ENCODE peak calls at places on chromosomes 3 and 15, in six cellular contexts. One of them, this sample, is unnamed. For H3K4me1, the result is how much of the 10 kb centered on the place peaks cover.

GRCh38 chr3:190911382-190911781 is 48.9 kb upstream of the GMNC start:
- DNase-seq in gastrocnemius medialis: no peak
- DNase-seq in stomach: no peak
- DNase-seq in HCT116: peak
- DNase-seq in tibial nerve: no peak
- DNase-seq in keratinocyte: no peak
- DNase-seq in this sample: no peak

GRCh38 chr3:7290062-7290825 is 429.3 kb downstream of the GRM7 start:
- DNase-seq in tibial nerve: no peak
- DNase-seq in stomach: no peak
- DNase-seq in HCT116: no peak
- DNase-seq in keratinocyte: no peak
- DNase-seq in gastrocnemius medialis: no peak
- DNase-seq in this sample: no peak

GRCh38 chr3:194447161-194447560 is 39.6 kb downstream of the ATP13A3 start:
- DNase-seq in gastrocnemius medialis: no peak
- DNase-seq in stomach: peak
- DNase-seq in HCT116: no peak
- DNase-seq in tibial nerve: no peak
- DNase-seq in keratinocyte: no peak
- DNase-seq in this sample: no peak

GRCh38 chr3:96863129-96863740 is 48.8 kb downstream of the EPHA6 start:
- DNase-seq in stomach: no peak
- DNase-seq in HCT116: no peak
- DNase-seq in keratinocyte: no peak
- DNase-seq in gastrocnemius medialis: no peak
- DNase-seq in tibial nerve: no peak
- DNase-seq in this sample: peak

GRCh38 chr3:127632035-127632434 is 3.0 kb downstream of the PODXL2 start:
- DNase-seq in tibial nerve: no peak
- DNase-seq in stomach: no peak
- DNase-seq in gastrocnemius medialis: no peak
- DNase-seq in keratinocyte: no peak
- DNase-seq in HCT116: no peak
- DNase-seq in this sample: no peak

GRCh38 chr3:16407365-16407764 is 106.1 kb downstream of the RFTN1 start:
- DNase-seq in gastrocnemius medialis: no peak
- DNase-seq in stomach: no peak
- DNase-seq in HCT116: no peak
- DNase-seq in tibial nerve: no peak
- DNase-seq in keratinocyte: no peak
- DNase-seq in this sample: no peak

GRCh38 chr15:91047545-91048199 is 25.3 kb upstream of the VPS33B start:
- DNase-seq in gastrocnemius medialis: no peak
- DNase-seq in HCT116: no peak
- DNase-seq in stomach: no peak
- DNase-seq in tibial nerve: no peak
- DNase-seq in keratinocyte: no peak
- DNase-seq in this sample: no peak

GRCh38 chr3:42052867-42053351 is 38.2 kb upstream of the TRAK1 start:
- DNase-seq in HCT116: no peak
- DNase-seq in stomach: no peak
- DNase-seq in gastrocnemius medialis: no peak
- DNase-seq in tibial nerve: no peak
- DNase-seq in keratinocyte: no peak
- DNase-seq in this sample: no peak

GRCh38 chr15:88982304-88982945 is 69.2 kb upstream of the MFGE8 start:
- DNase-seq in gastrocnemius medialis: peak
- DNase-seq in tibial nerve: peak
- DNase-seq in keratinocyte: no peak
- DNase-seq in HCT116: no peak
- DNase-seq in stomach: no peak
- DNase-seq in this sample: no peak

GRCh38 chr15:31300208-31300661 is 26.4 kb upstream of the KLF13 start:
- DNase-seq in gastrocnemius medialis: no peak
- DNase-seq in keratinocyte: no peak
- DNase-seq in stomach: no peak
- DNase-seq in HCT116: no peak
- DNase-seq in tibial nerve: no peak
- DNase-seq in this sample: no peak

GRCh38 chr15:48641416-48641815 is 4.1 kb downstream of the FBN1 start:
- DNase-seq in stomach: no peak
- DNase-seq in keratinocyte: no peak
- DNase-seq in HCT116: no peak
- DNase-seq in tibial nerve: no peak
- DNase-seq in gastrocnemius medialis: no peak
- DNase-seq in this sample: no peak

GRCh38 chr3:16369885-16370284 is 104.9 kb downstream of the OXNAD1 start:
- DNase-seq in HCT116: no peak
- DNase-seq in tibial nerve: no peak
- DNase-seq in keratinocyte: no peak
- DNase-seq in stomach: no peak
- DNase-seq in gastrocnemius medialis: no peak
- DNase-seq in this sample: no peak

GRCh38 chr15:74983725-74984231 is 11.6 kb upstream of the SCAMP5 start:
- DNase-seq in tibial nerve: no peak
- DNase-seq in stomach: no peak
- DNase-seq in gastrocnemius medialis: no peak
- DNase-seq in HCT116: no peak
- DNase-seq in keratinocyte: no peak
- DNase-seq in this sample: no peak

GRCh38 chr15:63079938-63080626 is 37.5 kb downstream of the TPM1 start:
- DNase-seq in keratinocyte: no peak
- DNase-seq in gastrocnemius medialis: peak
- DNase-seq in HCT116: peak
- DNase-seq in tibial nerve: no peak
- DNase-seq in stomach: no peak
- DNase-seq in this sample: no peak

GRCh38 chr3:45487508-45487907 is 99.1 kb downstream of the LARS2 start:
- DNase-seq in tibial nerve: no peak
- DNase-seq in gastrocnemius medialis: no peak
- DNase-seq in HCT116: no peak
- DNase-seq in keratinocyte: no peak
- DNase-seq in stomach: no peak
- DNase-seq in this sample: no peak

GRCh38 chr3:45482829-45483228 is 94.5 kb downstream of the LARS2 start:
- DNase-seq in tibial nerve: no peak
- DNase-seq in stomach: no peak
- DNase-seq in HCT116: no peak
- DNase-seq in keratinocyte: no peak
- DNase-seq in gastrocnemius medialis: no peak
- DNase-seq in this sample: no peak

GRCh38 chr3:45488581-45488980 is 100.2 kb downstream of the LARS2 start:
- DNase-seq in stomach: no peak
- DNase-seq in keratinocyte: no peak
- DNase-seq in gastrocnemius medialis: no peak
- DNase-seq in tibial nerve: no peak
- DNase-seq in HCT116: no peak
- DNase-seq in this sample: no peak

GRCh38 chr3:45486926-45487325 is 98.5 kb downstream of the LARS2 start:
- DNase-seq in HCT116: no peak
- DNase-seq in gastrocnemius medialis: no peak
- DNase-seq in keratinocyte: no peak
- DNase-seq in stomach: no peak
- DNase-seq in tibial nerve: no peak
- DNase-seq in this sample: no peak

GRCh38 chr3:45486136-45486535 is 97.8 kb downstream of the LARS2 start:
- DNase-seq in HCT116: no peak
- DNase-seq in keratinocyte: no peak
- DNase-seq in gastrocnemius medialis: no peak
- DNase-seq in stomach: no peak
- DNase-seq in tibial nerve: no peak
- DNase-seq in this sample: no peak
- H3K27ac ChIP-seq in HCT116: no peak
- H3K27ac ChIP-seq in keratinocyte: peak
- H3K27ac ChIP-seq in gastrocnemius medialis: no peak
- H3K27ac ChIP-seq in stomach: no peak
- H3K27ac ChIP-seq in tibial nerve: no peak
- H3K27ac ChIP-seq in this sample: no peak

DNA sequence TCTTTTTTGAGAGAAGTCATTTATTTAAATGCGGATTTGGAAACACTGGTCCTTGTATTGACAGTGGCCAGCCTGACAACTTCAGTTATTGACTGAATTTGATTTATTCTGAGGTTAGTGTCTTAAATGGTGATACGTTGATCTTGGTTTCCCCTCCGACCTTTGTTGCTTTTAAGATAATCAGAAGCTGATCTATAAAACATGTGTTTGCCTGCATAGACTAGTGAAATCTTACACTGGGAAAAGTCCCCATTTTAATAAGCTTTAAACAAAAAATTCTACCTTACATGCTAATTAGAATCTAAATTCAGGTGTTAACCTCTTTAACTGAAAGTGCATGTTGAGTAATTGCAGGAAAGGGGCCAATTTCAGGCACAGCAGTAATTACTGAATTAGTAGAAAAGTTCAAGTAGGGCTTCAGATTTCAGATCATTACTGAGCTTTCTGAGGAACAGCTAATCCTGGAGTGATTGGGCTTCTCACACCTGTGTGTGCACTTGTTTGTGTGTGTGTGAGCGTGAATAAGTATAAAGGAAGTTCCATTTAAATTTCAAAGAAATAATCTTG is 221.4 kb downstream of the SOX2 start:
- DNase-seq in keratinocyte: no peak
- DNase-seq in gastrocnemius medialis: no peak
- DNase-seq in tibial nerve: no peak
- DNase-seq in HCT116: no peak
- DNase-seq in stomach: no peak
- DNase-seq in this sample: no peak
- H3K4me1 ChIP-seq in keratinocyte: under half
- H3K4me1 ChIP-seq in gastrocnemius medialis: under half
- H3K4me1 ChIP-seq in tibial nerve: under half
- H3K4me1 ChIP-seq in HCT116: under half
- H3K4me1 ChIP-seq in stomach: under half
- H3K4me1 ChIP-seq in this sample: under half

GRCh38 chr3:44555753-44556152 is 760 bp downstream of the ZKSCAN7 start:
- DNase-seq in keratinocyte: no peak
- DNase-seq in stomach: no peak
- DNase-seq in HCT116: no peak
- DNase-seq in gastrocnemius medialis: no peak
- DNase-seq in tibial nerve: no peak
- DNase-seq in this sample: no peak
- H3K27ac ChIP-seq in keratinocyte: peak
- H3K27ac ChIP-seq in stomach: no peak
- H3K27ac ChIP-seq in HCT116: no peak
- H3K27ac ChIP-seq in gastrocnemius medialis: no peak
- H3K27ac ChIP-seq in tibial nerve: no peak
- H3K27ac ChIP-seq in this sample: no peak

DNA sequence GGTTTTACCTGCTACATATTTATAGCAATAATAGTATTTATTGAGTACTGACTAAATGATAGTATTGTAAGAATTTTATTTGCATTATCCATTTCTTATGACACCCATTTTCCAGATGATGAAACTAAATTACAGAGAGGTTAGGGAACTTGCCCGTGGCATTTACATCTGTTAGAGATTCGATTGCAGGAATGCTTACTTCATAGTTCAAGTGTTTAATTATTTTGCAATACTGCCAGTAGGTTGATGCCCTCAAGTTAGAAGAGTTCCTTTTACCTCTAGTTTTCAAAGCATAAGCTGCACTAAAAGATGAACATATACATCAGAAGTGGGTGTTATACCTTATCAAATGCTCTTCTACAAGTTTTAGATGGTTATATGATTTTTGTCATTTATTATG is 362.8 kb upstream of the RGMA start:
- DNase-seq in keratinocyte: no peak
- DNase-seq in HCT116: no peak
- DNase-seq in tibial nerve: no peak
- DNase-seq in stomach: no peak
- DNase-seq in gastrocnemius medialis: no peak
- DNase-seq in this sample: no peak
- H3K4me1 ChIP-seq in keratinocyte: under half
- H3K4me1 ChIP-seq in HCT116: under half
- H3K4me1 ChIP-seq in tibial nerve: under half
- H3K4me1 ChIP-seq in stomach: under half
- H3K4me1 ChIP-seq in gastrocnemius medialis: under half
- H3K4me1 ChIP-seq in this sample: under half

GRCh38 chr15:83991163-83991562 is 244.4 kb upstream of the GOLGA6L4 start:
- DNase-seq in keratinocyte: no peak
- DNase-seq in tibial nerve: no peak
- DNase-seq in gastrocnemius medialis: no peak
- DNase-seq in HCT116: no peak
- DNase-seq in stomach: no peak
- DNase-seq in this sample: no peak
- H3K27ac ChIP-seq in keratinocyte: no peak
- H3K27ac ChIP-seq in tibial nerve: no peak
- H3K27ac ChIP-seq in gastrocnemius medialis: no peak
- H3K27ac ChIP-seq in HCT116: no peak
- H3K27ac ChIP-seq in stomach: no peak
- H3K27ac ChIP-seq in this sample: no peak

DNA sequence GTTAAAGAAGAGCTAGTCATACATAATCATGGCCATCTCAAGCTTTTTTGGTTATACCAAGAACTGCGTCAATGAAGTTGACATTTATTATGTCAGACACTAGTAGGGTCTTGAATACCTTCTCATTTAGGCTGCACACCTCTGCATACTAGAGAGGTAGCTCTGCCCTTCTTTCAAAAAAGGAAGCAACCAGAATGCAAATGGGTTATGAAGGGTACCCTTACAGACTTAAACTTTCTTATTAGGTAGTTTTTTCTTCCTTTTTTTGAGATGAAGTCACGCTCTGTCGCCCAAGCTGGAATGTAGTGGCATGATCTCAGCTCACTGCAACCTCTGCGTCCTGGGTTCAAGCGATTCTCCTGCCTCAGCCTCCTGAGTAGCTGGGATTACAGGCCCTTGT is 3.3 kb downstream of the PCNP start:
- DNase-seq in tibial nerve: no peak
- DNase-seq in keratinocyte: no peak
- DNase-seq in gastrocnemius medialis: no peak
- DNase-seq in stomach: no peak
- DNase-seq in HCT116: no peak
- DNase-seq in this sample: no peak
- H3K4me1 ChIP-seq in tibial nerve: under half
- H3K4me1 ChIP-seq in keratinocyte: under half
- H3K4me1 ChIP-seq in gastrocnemius medialis: half or more
- H3K4me1 ChIP-seq in stomach: under half
- H3K4me1 ChIP-seq in HCT116: under half
- H3K4me1 ChIP-seq in this sample: under half

GRCh38 chr3:187746479-187747335 is 1.4 kb upstream of the BCL6 start:
- DNase-seq in tibial nerve: no peak
- DNase-seq in keratinocyte: no peak
- DNase-seq in gastrocnemius medialis: no peak
- DNase-seq in stomach: no peak
- DNase-seq in HCT116: no peak
- DNase-seq in this sample: no peak
- H3K27ac ChIP-seq in tibial nerve: peak
- H3K27ac ChIP-seq in keratinocyte: peak
- H3K27ac ChIP-seq in gastrocnemius medialis: peak
- H3K27ac ChIP-seq in stomach: peak
- H3K27ac ChIP-seq in HCT116: no peak
- H3K27ac ChIP-seq in this sample: peak

This sample was measured in colonic mucosa.